ENCODE peak calls at places on chromosomes 7 and 10, in seven cellular contexts. One of them, this sample, is unnamed.

GRCh38 chr7:150937848-150938561 is 40.1 kb downstream of the KCNH2 start:
- DNase-seq in EL: peak
- DNase-seq in Right ventricle myocardium superior: no peak
- DNase-seq in central memory CD8-positive, alpha-beta T cell: no peak
- DNase-seq in endothelial cell: no peak
- DNase-seq in retina: peak
- DNase-seq in stimulated activated CD8-positive, alpha-beta memory T cell treated with anti-CD3 and anti-CD28 coated beads, Interleukin-4, amount 100 ng/mL, for 4 hours: no peak
- DNase-seq in this sample: no peak

GRCh38 chr7:132112632-132113031 is 463.6 kb downstream of the PLXNA4 start:
- DNase-seq in stimulated activated CD8-positive, alpha-beta memory T cell treated with anti-CD3 and anti-CD28 coated beads, Interleukin-4, amount 100 ng/mL, for 4 hours: no peak
- DNase-seq in retina: no peak
- DNase-seq in endothelial cell: no peak
- DNase-seq in Right ventricle myocardium superior: no peak
- DNase-seq in EL: no peak
- DNase-seq in central memory CD8-positive, alpha-beta T cell: no peak
- DNase-seq in this sample: no peak

GRCh38 chr10:74681917-74682627 is 144.3 kb upstream of the KAT6B start:
- DNase-seq in endothelial cell: no peak
- DNase-seq in EL: no peak
- DNase-seq in retina: no peak
- DNase-seq in stimulated activated CD8-positive, alpha-beta memory T cell treated with anti-CD3 and anti-CD28 coated beads, Interleukin-4, amount 100 ng/mL, for 4 hours: no peak
- DNase-seq in Right ventricle myocardium superior: no peak
- DNase-seq in central memory CD8-positive, alpha-beta T cell: no peak
- DNase-seq in this sample: no peak

GRCh38 chr7:23654508-23654907 is 25.5 kb upstream of the FAM221A start:
- DNase-seq in endothelial cell: no peak
- DNase-seq in EL: peak
- DNase-seq in Right ventricle myocardium superior: no peak
- DNase-seq in stimulated activated CD8-positive, alpha-beta memory T cell treated with anti-CD3 and anti-CD28 coated beads, Interleukin-4, amount 100 ng/mL, for 4 hours: no peak
- DNase-seq in retina: no peak
- DNase-seq in central memory CD8-positive, alpha-beta T cell: no peak
- DNase-seq in this sample: peak

GRCh38 chr7:148790327-148790726 is 91.6 kb downstream of the CUL1 start:
- DNase-seq in endothelial cell: no peak
- DNase-seq in stimulated activated CD8-positive, alpha-beta memory T cell treated with anti-CD3 and anti-CD28 coated beads, Interleukin-4, amount 100 ng/mL, for 4 hours: no peak
- DNase-seq in retina: no peak
- DNase-seq in Right ventricle myocardium superior: no peak
- DNase-seq in EL: no peak
- DNase-seq in central memory CD8-positive, alpha-beta T cell: no peak
- DNase-seq in this sample: no peak

GRCh38 chr10:121791761-121792160 is 136.1 kb downstream of the ATE1 start:
- DNase-seq in EL: no peak
- DNase-seq in Right ventricle myocardium superior: no peak
- DNase-seq in retina: no peak
- DNase-seq in central memory CD8-positive, alpha-beta T cell: no peak
- DNase-seq in endothelial cell: no peak
- DNase-seq in stimulated activated CD8-positive, alpha-beta memory T cell treated with anti-CD3 and anti-CD28 coated beads, Interleukin-4, amount 100 ng/mL, for 4 hours: no peak
- DNase-seq in this sample: no peak

GRCh38 chr7:138407792-138408191 is 52.3 kb upstream of the TRIM24 start:
- DNase-seq in central memory CD8-positive, alpha-beta T cell: no peak
- DNase-seq in EL: no peak
- DNase-seq in endothelial cell: peak
- DNase-seq in Right ventricle myocardium superior: no peak
- DNase-seq in retina: no peak
- DNase-seq in stimulated activated CD8-positive, alpha-beta memory T cell treated with anti-CD3 and anti-CD28 coated beads, Interleukin-4, amount 100 ng/mL, for 4 hours: no peak
- DNase-seq in this sample: no peak

GRCh38 chr7:158710651-158711102 is 6.1 kb upstream of the NCAPG2 start:
- DNase-seq in endothelial cell: no peak
- DNase-seq in EL: peak
- DNase-seq in central memory CD8-positive, alpha-beta T cell: no peak
- DNase-seq in retina: no peak
- DNase-seq in stimulated activated CD8-positive, alpha-beta memory T cell treated with anti-CD3 and anti-CD28 coated beads, Interleukin-4, amount 100 ng/mL, for 4 hours: no peak
- DNase-seq in Right ventricle myocardium superior: no peak
- DNase-seq in this sample: no peak

GRCh38 chr7:114989531-114989930 is 67.6 kb downstream of the MDFIC start:
- DNase-seq in retina: no peak
- DNase-seq in endothelial cell: no peak
- DNase-seq in stimulated activated CD8-positive, alpha-beta memory T cell treated with anti-CD3 and anti-CD28 coated beads, Interleukin-4, amount 100 ng/mL, for 4 hours: no peak
- DNase-seq in EL: no peak
- DNase-seq in central memory CD8-positive, alpha-beta T cell: no peak
- DNase-seq in Right ventricle myocardium superior: no peak
- DNase-seq in this sample: no peak

GRCh38 chr10:112135604-112136003 is 48.0 kb downstream of the GPAM start:
- DNase-seq in stimulated activated CD8-positive, alpha-beta memory T cell treated with anti-CD3 and anti-CD28 coated beads, Interleukin-4, amount 100 ng/mL, for 4 hours: no peak
- DNase-seq in EL: no peak
- DNase-seq in retina: no peak
- DNase-seq in central memory CD8-positive, alpha-beta T cell: no peak
- DNase-seq in endothelial cell: no peak
- DNase-seq in Right ventricle myocardium superior: no peak
- DNase-seq in this sample: no peak

GRCh38 chr10:77164616-77165311 is 472.8 kb downstream of the KCNMA1 start:
- DNase-seq in endothelial cell: no peak
- DNase-seq in retina: no peak
- DNase-seq in EL: peak
- DNase-seq in central memory CD8-positive, alpha-beta T cell: no peak
- DNase-seq in stimulated activated CD8-positive, alpha-beta memory T cell treated with anti-CD3 and anti-CD28 coated beads, Interleukin-4, amount 100 ng/mL, for 4 hours: no peak
- DNase-seq in Right ventricle myocardium superior: no peak
- DNase-seq in this sample: no peak

GRCh38 chr10:61342817-61343572 is 110.2 kb downstream of the TMEM26 start:
- DNase-seq in stimulated activated CD8-positive, alpha-beta memory T cell treated with anti-CD3 and anti-CD28 coated beads, Interleukin-4, amount 100 ng/mL, for 4 hours: no peak
- DNase-seq in retina: no peak
- DNase-seq in Right ventricle myocardium superior: no peak
- DNase-seq in central memory CD8-positive, alpha-beta T cell: no peak
- DNase-seq in EL: no peak
- DNase-seq in endothelial cell: no peak
- DNase-seq in this sample: no peak

GRCh38 chr10:28661035-28661434 is 16.3 kb upstream of the BAMBI start:
- DNase-seq in retina: no peak
- DNase-seq in stimulated activated CD8-positive, alpha-beta memory T cell treated with anti-CD3 and anti-CD28 coated beads, Interleukin-4, amount 100 ng/mL, for 4 hours: no peak
- DNase-seq in endothelial cell: no peak
- DNase-seq in EL: peak
- DNase-seq in central memory CD8-positive, alpha-beta T cell: no peak
- DNase-seq in Right ventricle myocardium superior: no peak
- DNase-seq in this sample: peak

GRCh38 chr7:150473902-150474301 is 23.5 kb downstream of the GIMAP8 start:
- DNase-seq in EL: no peak
- DNase-seq in Right ventricle myocardium superior: no peak
- DNase-seq in endothelial cell: no peak
- DNase-seq in stimulated activated CD8-positive, alpha-beta memory T cell treated with anti-CD3 and anti-CD28 coated beads, Interleukin-4, amount 100 ng/mL, for 4 hours: no peak
- DNase-seq in central memory CD8-positive, alpha-beta T cell: no peak
- DNase-seq in retina: no peak
- DNase-seq in this sample: no peak